ENCODE peak calls at places on chromosomes 3 and 15, in four cellular contexts. One of them, this sample, is unnamed.

GRCh38 chr15:35746121-35746520 is 200.2 kb upstream of the DPH6 start:
- DNase-seq in MM.1S: no peak
- DNase-seq in neural progenitor cell: no peak
- DNase-seq in HCT116: no peak
- DNase-seq in this sample: no peak

GRCh38 chr3:105967117-105967516 is 98.3 kb upstream of the CBLB start:
- DNase-seq in MM.1S: no peak
- DNase-seq in HCT116: no peak
- DNase-seq in neural progenitor cell: no peak
- DNase-seq in this sample: no peak

GRCh38 chr15:65115086-65115485 is at the start of gene UBAP1L:
- DNase-seq in HCT116: no peak
- DNase-seq in MM.1S: no peak
- DNase-seq in neural progenitor cell: no peak
- DNase-seq in this sample: no peak

GRCh38 chr3:128805771-128806170 is 73.6 kb upstream of the ACAD9 start:
- DNase-seq in HCT116: no peak
- DNase-seq in neural progenitor cell: no peak
- DNase-seq in MM.1S: no peak
- DNase-seq in this sample: no peak

GRCh38 chr15:25179673-25180511 is 225.1 kb downstream of the SNRPN start:
- DNase-seq in HCT116: no peak
- DNase-seq in MM.1S: no peak
- DNase-seq in neural progenitor cell: no peak
- DNase-seq in this sample: no peak

GRCh38 chr3:85939026-85939616 is 980.3 kb downstream of the CADM2 start:
- DNase-seq in MM.1S: no peak
- DNase-seq in HCT116: no peak
- DNase-seq in neural progenitor cell: no peak
- DNase-seq in this sample: no peak

GRCh38 chr3:13827256-13827655 is 52.6 kb downstream of the WNT7A start:
- DNase-seq in MM.1S: no peak
- DNase-seq in HCT116: no peak
- DNase-seq in neural progenitor cell: no peak
- DNase-seq in this sample: no peak

GRCh38 chr3:134708025-134708597 is 57.3 kb upstream of the KY start:
- DNase-seq in MM.1S: no peak
- DNase-seq in neural progenitor cell: no peak
- DNase-seq in HCT116: no peak
- DNase-seq in this sample: no peak

GRCh38 chr3:12750658-12751071 is 8.4 kb downstream of the TMEM40 start:
- DNase-seq in MM.1S: no peak
- DNase-seq in neural progenitor cell: no peak
- DNase-seq in HCT116: no peak
- DNase-seq in this sample: no peak

GRCh38 chr15:69565066-69565465 is 112.4 kb downstream of the RPLP1 start:
- DNase-seq in MM.1S: no peak
- DNase-seq in neural progenitor cell: no peak
- DNase-seq in HCT116: no peak
- DNase-seq in this sample: no peak

GRCh38 chr3:154188416-154188815 is 67.2 kb downstream of the ARHGEF26 start:
- DNase-seq in neural progenitor cell: no peak
- DNase-seq in HCT116: no peak
- DNase-seq in MM.1S: no peak
- DNase-seq in this sample: no peak

GRCh38 chr3:192128922-192129321 is 598.4 kb downstream of the FGF12 start:
- DNase-seq in MM.1S: no peak
- DNase-seq in neural progenitor cell: no peak
- DNase-seq in HCT116: no peak
- DNase-seq in this sample: peak; percentile 12

GRCh38 chr3:30353711-30354467 is 252.5 kb upstream of the TGFBR2 start:
- DNase-seq in neural progenitor cell: no peak
- DNase-seq in HCT116: no peak
- DNase-seq in MM.1S: peak; percentile 90
- DNase-seq in this sample: peak; percentile 68

GRCh38 chr3:64808056-64808455 is 120.3 kb upstream of the ADAMTS9 start:
- DNase-seq in MM.1S: no peak
- DNase-seq in HCT116: no peak
- DNase-seq in neural progenitor cell: no peak
- DNase-seq in this sample: no peak

GRCh38 chr3:193974147-193974546 is 161.8 kb upstream of the HES1 start:
- DNase-seq in neural progenitor cell: peak; percentile 34
- DNase-seq in MM.1S: no peak
- DNase-seq in HCT116: no peak
- DNase-seq in this sample: no peak

GRCh38 chr3:99711361-99711760 is 73.0 kb downstream of the COL8A1 start:
- DNase-seq in HCT116: no peak
- DNase-seq in neural progenitor cell: no peak
- DNase-seq in MM.1S: peak; percentile 3
- DNase-seq in this sample: no peak

GRCh38 chr3:100269410-100270217 is 8.8 kb downstream of the TBC1D23 start:
- DNase-seq in neural progenitor cell: no peak
- DNase-seq in HCT116: peak; percentile 55
- DNase-seq in MM.1S: no peak
- DNase-seq in this sample: no peak

GRCh38 chr3:52437326-52438103 is 7.4 kb downstream of the SEMA3G start:
- DNase-seq in MM.1S: no peak
- DNase-seq in neural progenitor cell: no peak
- DNase-seq in HCT116: no peak
- DNase-seq in this sample: no peak

GRCh38 chr3:101066776-101067175 is 73.6 kb upstream of the ABI3BP start:
- DNase-seq in MM.1S: no peak
- DNase-seq in neural progenitor cell: no peak
- DNase-seq in HCT116: no peak
- DNase-seq in this sample: no peak

GRCh38 chr3:31946484-31947081 is 34.5 kb downstream of the OSBPL10 start:
- DNase-seq in MM.1S: no peak
- DNase-seq in HCT116: no peak
- DNase-seq in neural progenitor cell: no peak
- DNase-seq in this sample: peak; percentile 82

GRCh38 chr15:74405823-74406222 is 27.9 kb downstream of the SEMA7A start:
- DNase-seq in MM.1S: no peak
- DNase-seq in HCT116: no peak
- DNase-seq in neural progenitor cell: no peak
- DNase-seq in this sample: no peak

GRCh38 chr15:95929232-95929846 is 401.2 kb upstream of the NR2F2 start:
- DNase-seq in neural progenitor cell: no peak
- DNase-seq in MM.1S: peak; percentile 95
- DNase-seq in HCT116: no peak
- DNase-seq in this sample: no peak

GRCh38 chr3:129605593-129606521 is 619 bp downstream of the PLXND1 start:
- DNase-seq in neural progenitor cell: peak; percentile 54
- DNase-seq in MM.1S: peak; percentile 15
- DNase-seq in HCT116: no peak
- DNase-seq in this sample: peak; percentile 32

GRCh38 chr3:126008219-126008618 is 39.2 kb downstream of the ROPN1B start:
- DNase-seq in MM.1S: no peak
- DNase-seq in neural progenitor cell: no peak
- DNase-seq in HCT116: no peak
- DNase-seq in this sample: no peak

GRCh38 chr3:113051827-113052226 is 61.0 kb downstream of the GTPBP8 start:
- DNase-seq in neural progenitor cell: peak; percentile 12
- DNase-seq in MM.1S: no peak
- DNase-seq in HCT116: no peak
- DNase-seq in this sample: no peak

GRCh38 chr3:21290557-21290956 is 460.5 kb downstream of the ZNF385D start:
- DNase-seq in MM.1S: no peak
- DNase-seq in neural progenitor cell: no peak
- DNase-seq in HCT116: no peak
- DNase-seq in this sample: no peak

GRCh38 chr3:21297304-21297703 is 453.7 kb downstream of the ZNF385D start:
- DNase-seq in MM.1S: no peak
- DNase-seq in HCT116: no peak
- DNase-seq in neural progenitor cell: no peak
- DNase-seq in this sample: no peak

GRCh38 chr3:21292971-21293370 is 458.0 kb downstream of the ZNF385D start:
- DNase-seq in HCT116: no peak
- DNase-seq in neural progenitor cell: no peak
- DNase-seq in MM.1S: no peak
- DNase-seq in this sample: no peak

GRCh38 chr3:21294768-21295167 is 456.2 kb downstream of the ZNF385D start:
- DNase-seq in MM.1S: no peak
- DNase-seq in neural progenitor cell: no peak
- DNase-seq in HCT116: no peak
- DNase-seq in this sample: no peak
- TF ChIP-seq EZH2phosphoT487 in MM.1S: no peak
- TF ChIP-seq EZH2phosphoT487 in neural progenitor cell: no peak
- TF ChIP-seq EZH2phosphoT487 in HCT116: no peak
- TF ChIP-seq EZH2phosphoT487 in this sample: no peak

GRCh38 chr15:91209318-91209717 is 109.3 kb downstream of the SV2B start:
- DNase-seq in neural progenitor cell: no peak
- DNase-seq in HCT116: no peak
- DNase-seq in MM.1S: no peak
- DNase-seq in this sample: no peak
- H3K4me1 ChIP-seq in neural progenitor cell: peaks cover 8% of the 10 kb centered on the region
- H3K4me1 ChIP-seq in HCT116: no peaks in the 10 kb centered on the region
- H3K4me1 ChIP-seq in MM.1S: peaks cover 4% of the 10 kb centered on the region
- H3K4me1 ChIP-seq in this sample: no peaks in the 10 kb centered on the region

GRCh38 chr15:53910236-53910849 is 67.9 kb upstream of the UNC13C start:
- DNase-seq in MM.1S: no peak
- DNase-seq in neural progenitor cell: no peak
- DNase-seq in HCT116: no peak
- DNase-seq in this sample: no peak
- TF ChIP-seq CTCF in MM.1S: no peak
- TF ChIP-seq CTCF in neural progenitor cell: no peak
- TF ChIP-seq CTCF in HCT116: no peak
- TF ChIP-seq CTCF in this sample: no peak

GRCh38 chr15:51444807-51445206 is 103.4 kb downstream of the GLDN start:
- DNase-seq in MM.1S: no peak
- DNase-seq in HCT116: no peak
- DNase-seq in neural progenitor cell: no peak
- DNase-seq in this sample: no peak
- TF ChIP-seq EZH2phosphoT487 in MM.1S: no peak
- TF ChIP-seq EZH2phosphoT487 in HCT116: no peak
- TF ChIP-seq EZH2phosphoT487 in neural progenitor cell: no peak
- TF ChIP-seq EZH2phosphoT487 in this sample: no peak